ENCODE peak calls at places on chromosomes 16 and 17, in ten cellular contexts. One of them, this sample, is unnamed.

GRCh38 chr17:55063857-55064485 is 95.4 kb downstream of the STXBP4 start:
- DNase-seq in GM13977: no peak
- DNase-seq in heart right ventricle: no peak
- DNase-seq in body of pancreas: no peak
- DNase-seq in NB4: no peak
- DNase-seq in foreskin fibroblast: no peak
- DNase-seq in retinal pigment epithelial cell: no peak
- DNase-seq in endothelial cell: no peak
- DNase-seq in neural crest cell: no peak
- DNase-seq in HFFc6: no peak
- DNase-seq in this sample: no peak

GRCh38 chr16:88444826-88445582 is 8.1 kb upstream of the ZFPM1 start:
- DNase-seq in GM13977: no peak
- DNase-seq in heart right ventricle: no peak
- DNase-seq in body of pancreas: no peak
- DNase-seq in NB4: peak
- DNase-seq in foreskin fibroblast: no peak
- DNase-seq in retinal pigment epithelial cell: no peak
- DNase-seq in endothelial cell: no peak
- DNase-seq in neural crest cell: no peak
- DNase-seq in HFFc6: no peak
- DNase-seq in this sample: no peak

GRCh38 chr16:31064882-31065461 is 9.1 kb downstream of the ZNF668 start:
- DNase-seq in GM13977: no peak
- DNase-seq in heart right ventricle: peak
- DNase-seq in body of pancreas: peak
- DNase-seq in NB4: no peak
- DNase-seq in foreskin fibroblast: peak
- DNase-seq in retinal pigment epithelial cell: no peak
- DNase-seq in endothelial cell: no peak
- DNase-seq in neural crest cell: no peak
- DNase-seq in HFFc6: peak
- DNase-seq in this sample: no peak

GRCh38 chr17:62807812-62808575 is at the start of gene MARCHF10:
- DNase-seq in GM13977: peak
- DNase-seq in heart right ventricle: no peak
- DNase-seq in body of pancreas: peak
- DNase-seq in NB4: no peak
- DNase-seq in foreskin fibroblast: no peak
- DNase-seq in retinal pigment epithelial cell: no peak
- DNase-seq in endothelial cell: peak
- DNase-seq in neural crest cell: no peak
- DNase-seq in HFFc6: no peak
- DNase-seq in this sample: peak

GRCh38 chr17:50175035-50175788 is 9.4 kb downstream of the SGCA start:
- DNase-seq in GM13977: no peak
- DNase-seq in heart right ventricle: no peak
- DNase-seq in body of pancreas: no peak
- DNase-seq in NB4: no peak
- DNase-seq in foreskin fibroblast: no peak
- DNase-seq in retinal pigment epithelial cell: no peak
- DNase-seq in endothelial cell: no peak
- DNase-seq in neural crest cell: no peak
- DNase-seq in HFFc6: peak
- DNase-seq in this sample: no peak

GRCh38 chr16:1038932-1039331 is 33.6 kb upstream of the SSTR5 start:
- DNase-seq in GM13977: no peak
- DNase-seq in heart right ventricle: no peak
- DNase-seq in body of pancreas: no peak
- DNase-seq in NB4: no peak
- DNase-seq in foreskin fibroblast: no peak
- DNase-seq in retinal pigment epithelial cell: no peak
- DNase-seq in endothelial cell: no peak
- DNase-seq in neural crest cell: no peak
- DNase-seq in HFFc6: no peak
- DNase-seq in this sample: no peak

GRCh38 chr16:85372627-85373372 is 240.3 kb upstream of the GSE1 start:
- DNase-seq in GM13977: no peak
- DNase-seq in heart right ventricle: no peak
- DNase-seq in body of pancreas: peak
- DNase-seq in NB4: peak
- DNase-seq in foreskin fibroblast: peak
- DNase-seq in retinal pigment epithelial cell: no peak
- DNase-seq in endothelial cell: no peak
- DNase-seq in neural crest cell: no peak
- DNase-seq in HFFc6: peak
- DNase-seq in this sample: no peak

GRCh38 chr16:57634171-57634570 is 5.7 kb downstream of the ADGRG1 start:
- DNase-seq in GM13977: no peak
- DNase-seq in heart right ventricle: no peak
- DNase-seq in body of pancreas: no peak
- DNase-seq in NB4: no peak
- DNase-seq in foreskin fibroblast: peak
- DNase-seq in retinal pigment epithelial cell: no peak
- DNase-seq in endothelial cell: no peak
- DNase-seq in neural crest cell: no peak
- DNase-seq in HFFc6: peak
- DNase-seq in this sample: no peak

GRCh38 chr16:28257256-28257655 is 35.1 kb upstream of the SBK1 start:
- DNase-seq in GM13977: no peak
- DNase-seq in heart right ventricle: no peak
- DNase-seq in body of pancreas: no peak
- DNase-seq in NB4: no peak
- DNase-seq in foreskin fibroblast: no peak
- DNase-seq in retinal pigment epithelial cell: no peak
- DNase-seq in endothelial cell: no peak
- DNase-seq in neural crest cell: no peak
- DNase-seq in HFFc6: no peak
- DNase-seq in this sample: no peak

GRCh38 chr17:6075050-6075449 is 4.9 kb downstream of the WSCD1 start:
- DNase-seq in GM13977: no peak
- DNase-seq in heart right ventricle: no peak
- DNase-seq in body of pancreas: no peak
- DNase-seq in NB4: no peak
- DNase-seq in foreskin fibroblast: no peak
- DNase-seq in retinal pigment epithelial cell: no peak
- DNase-seq in endothelial cell: no peak
- DNase-seq in neural crest cell: no peak
- DNase-seq in HFFc6: no peak
- DNase-seq in this sample: no peak

GRCh38 chr16:88347656-88348376 is 34.9 kb upstream of the ZNF469 start:
- DNase-seq in GM13977: no peak
- DNase-seq in heart right ventricle: no peak
- DNase-seq in body of pancreas: no peak
- DNase-seq in NB4: peak
- DNase-seq in foreskin fibroblast: no peak
- DNase-seq in retinal pigment epithelial cell: no peak
- DNase-seq in endothelial cell: no peak
- DNase-seq in neural crest cell: no peak
- DNase-seq in HFFc6: no peak
- DNase-seq in this sample: peak

GRCh38 chr17:47902039-47902744 is 6.2 kb downstream of the SP2 start:
- DNase-seq in GM13977: no peak
- DNase-seq in heart right ventricle: no peak
- DNase-seq in body of pancreas: no peak
- DNase-seq in NB4: no peak
- DNase-seq in foreskin fibroblast: no peak
- DNase-seq in retinal pigment epithelial cell: no peak
- DNase-seq in endothelial cell: no peak
- DNase-seq in neural crest cell: no peak
- DNase-seq in HFFc6: no peak
- DNase-seq in this sample: no peak

GRCh38 chr17:40362696-40363479 is 1.6 kb downstream of the GJD3 start:
- DNase-seq in GM13977: peak
- DNase-seq in heart right ventricle: peak
- DNase-seq in body of pancreas: peak
- DNase-seq in NB4: peak
- DNase-seq in foreskin fibroblast: peak
- DNase-seq in retinal pigment epithelial cell: no peak
- DNase-seq in endothelial cell: peak
- DNase-seq in neural crest cell: peak
- DNase-seq in HFFc6: peak
- DNase-seq in this sample: peak

GRCh38 chr17:80478487-80479245 is 2.3 kb upstream of the NPTX1 start:
- DNase-seq in GM13977: no peak
- DNase-seq in heart right ventricle: no peak
- DNase-seq in body of pancreas: no peak
- DNase-seq in NB4: no peak
- DNase-seq in foreskin fibroblast: no peak
- DNase-seq in retinal pigment epithelial cell: no peak
- DNase-seq in endothelial cell: no peak
- DNase-seq in neural crest cell: no peak
- DNase-seq in HFFc6: no peak
- DNase-seq in this sample: no peak

GRCh38 chr16:88973007-88973410 is 4.0 kb downstream of the CBFA2T3 start:
- DNase-seq in GM13977: no peak
- DNase-seq in heart right ventricle: no peak
- DNase-seq in body of pancreas: no peak
- DNase-seq in NB4: peak
- DNase-seq in foreskin fibroblast: no peak
- DNase-seq in retinal pigment epithelial cell: no peak
- DNase-seq in endothelial cell: no peak
- DNase-seq in neural crest cell: peak
- DNase-seq in HFFc6: no peak
- DNase-seq in this sample: no peak

GRCh38 chr16:67844441-67844840 is 2.3 kb upstream of the NUTF2 start:
- DNase-seq in GM13977: no peak
- DNase-seq in heart right ventricle: no peak
- DNase-seq in body of pancreas: no peak
- DNase-seq in NB4: no peak
- DNase-seq in foreskin fibroblast: peak
- DNase-seq in retinal pigment epithelial cell: no peak
- DNase-seq in endothelial cell: no peak
- DNase-seq in neural crest cell: no peak
- DNase-seq in HFFc6: peak
- DNase-seq in this sample: no peak
- TF ChIP-seq CTCF in GM13977: no peak
- TF ChIP-seq CTCF in heart right ventricle: no peak
- TF ChIP-seq CTCF in body of pancreas: no peak
- TF ChIP-seq CTCF in NB4: no peak
- TF ChIP-seq CTCF in foreskin fibroblast: peak
- TF ChIP-seq CTCF in retinal pigment epithelial cell: peak
- TF ChIP-seq CTCF in endothelial cell: no peak
- TF ChIP-seq CTCF in neural crest cell: no peak
- TF ChIP-seq CTCF in HFFc6: peak
- TF ChIP-seq CTCF in this sample: no peak

GRCh38 chr16:50942143-50942542 is 200.3 kb downstream of the CYLD start:
- DNase-seq in GM13977: no peak
- DNase-seq in heart right ventricle: no peak
- DNase-seq in body of pancreas: no peak
- DNase-seq in NB4: no peak
- DNase-seq in foreskin fibroblast: no peak
- DNase-seq in retinal pigment epithelial cell: no peak
- DNase-seq in endothelial cell: no peak
- DNase-seq in neural crest cell: no peak
- DNase-seq in HFFc6: no peak
- DNase-seq in this sample: no peak
- TF ChIP-seq CTCF in GM13977: no peak
- TF ChIP-seq CTCF in heart right ventricle: no peak
- TF ChIP-seq CTCF in body of pancreas: no peak
- TF ChIP-seq CTCF in NB4: no peak
- TF ChIP-seq CTCF in foreskin fibroblast: no peak
- TF ChIP-seq CTCF in retinal pigment epithelial cell: no peak
- TF ChIP-seq CTCF in endothelial cell: no peak
- TF ChIP-seq CTCF in neural crest cell: no peak
- TF ChIP-seq CTCF in HFFc6: no peak
- TF ChIP-seq CTCF in this sample: no peak

GRCh38 chr17:28726396-28726911 is 421 bp upstream of the TLCD1 start:
- DNase-seq in GM13977: peak
- DNase-seq in heart right ventricle: peak
- DNase-seq in body of pancreas: peak
- DNase-seq in NB4: peak
- DNase-seq in foreskin fibroblast: peak
- DNase-seq in retinal pigment epithelial cell: no peak
- DNase-seq in endothelial cell: peak
- DNase-seq in neural crest cell: peak
- DNase-seq in HFFc6: peak
- DNase-seq in this sample: peak

GRCh38 chr17:28724500-28725165 is 1.4 kb downstream of the TLCD1 start:
- DNase-seq in GM13977: no peak
- DNase-seq in heart right ventricle: no peak
- DNase-seq in body of pancreas: no peak
- DNase-seq in NB4: peak
- DNase-seq in foreskin fibroblast: no peak
- DNase-seq in retinal pigment epithelial cell: no peak
- DNase-seq in endothelial cell: no peak
- DNase-seq in neural crest cell: no peak
- DNase-seq in HFFc6: no peak
- DNase-seq in this sample: no peak

GRCh38 chr17:28726912-28727726 is 1.1 kb upstream of the TLCD1 start:
- DNase-seq in GM13977: peak
- DNase-seq in heart right ventricle: peak
- DNase-seq in body of pancreas: peak
- DNase-seq in NB4: peak
- DNase-seq in foreskin fibroblast: peak
- DNase-seq in retinal pigment epithelial cell: peak
- DNase-seq in endothelial cell: peak
- DNase-seq in neural crest cell: peak
- DNase-seq in HFFc6: peak
- DNase-seq in this sample: peak

GRCh38 chr17:28725660-28726395 is at the start of gene TLCD1:
- DNase-seq in GM13977: peak
- DNase-seq in heart right ventricle: peak
- DNase-seq in body of pancreas: peak
- DNase-seq in NB4: peak
- DNase-seq in foreskin fibroblast: peak
- DNase-seq in retinal pigment epithelial cell: peak
- DNase-seq in endothelial cell: peak
- DNase-seq in neural crest cell: peak
- DNase-seq in HFFc6: peak
- DNase-seq in this sample: peak

DNA sequence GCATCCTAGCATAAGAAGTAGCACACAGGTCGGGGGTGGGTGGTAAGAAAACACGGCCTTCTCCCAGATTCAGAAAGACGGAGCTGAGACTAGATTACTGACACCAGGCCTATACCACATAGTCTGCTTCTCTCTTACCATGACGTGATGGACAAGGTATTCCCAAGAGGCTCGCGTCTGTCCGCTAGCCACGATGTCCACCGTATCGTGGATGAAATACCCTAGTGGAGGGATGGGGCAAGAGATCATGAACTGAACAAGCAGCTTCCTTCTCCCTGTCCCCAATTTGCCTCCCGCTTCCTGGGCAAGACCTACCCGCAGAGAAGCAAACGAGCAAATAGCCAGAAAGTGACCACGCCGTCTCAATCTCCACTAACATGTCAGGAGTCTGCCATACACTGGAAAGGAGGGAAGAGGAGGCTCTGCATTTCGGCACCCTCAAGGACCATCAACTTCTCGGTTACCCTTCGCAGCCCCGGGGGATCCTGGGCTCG is 820 bp downstream of the TLCD1 start:
- DNase-seq in GM13977: no peak
- DNase-seq in heart right ventricle: no peak
- DNase-seq in body of pancreas: no peak
- DNase-seq in NB4: peak
- DNase-seq in foreskin fibroblast: peak
- DNase-seq in retinal pigment epithelial cell: peak
- DNase-seq in endothelial cell: no peak
- DNase-seq in neural crest cell: no peak
- DNase-seq in HFFc6: peak
- DNase-seq in this sample: no peak
- TF ChIP-seq CTCF in GM13977: no peak
- TF ChIP-seq CTCF in heart right ventricle: no peak
- TF ChIP-seq CTCF in body of pancreas: no peak
- TF ChIP-seq CTCF in NB4: peak
- TF ChIP-seq CTCF in foreskin fibroblast: no peak
- TF ChIP-seq CTCF in retinal pigment epithelial cell: no peak
- TF ChIP-seq CTCF in endothelial cell: no peak
- TF ChIP-seq CTCF in neural crest cell: peak
- TF ChIP-seq CTCF in HFFc6: peak
- TF ChIP-seq CTCF in this sample: peak

GRCh38 chr17:61000911-61001310 is 323.3 kb downstream of the BCAS3 start:
- DNase-seq in GM13977: no peak
- DNase-seq in heart right ventricle: no peak
- DNase-seq in body of pancreas: no peak
- DNase-seq in NB4: peak
- DNase-seq in foreskin fibroblast: peak
- DNase-seq in retinal pigment epithelial cell: no peak
- DNase-seq in endothelial cell: no peak
- DNase-seq in neural crest cell: no peak
- DNase-seq in HFFc6: peak
- DNase-seq in this sample: no peak
- TF ChIP-seq CTCF in GM13977: no peak
- TF ChIP-seq CTCF in heart right ventricle: no peak
- TF ChIP-seq CTCF in body of pancreas: no peak
- TF ChIP-seq CTCF in NB4: no peak
- TF ChIP-seq CTCF in foreskin fibroblast: peak
- TF ChIP-seq CTCF in retinal pigment epithelial cell: peak
- TF ChIP-seq CTCF in endothelial cell: no peak
- TF ChIP-seq CTCF in neural crest cell: peak
- TF ChIP-seq CTCF in HFFc6: peak
- TF ChIP-seq CTCF in this sample: no peak

This sample was measured in GM13976.